ENCODE peak calls at places on chromosome 14, in six cellular contexts. Y, B, X, F, D and P are unnamed samples.

GRCh38 chr14:77000340-77001235 is 27.9 kb downstream of the IRF2BPL start:
- DNase-seq in B (no peak), Y (no peak), X (peak), D (no peak), F (peak), P (no peak)

GRCh38 chr14:98724734-98725133 is 547.3 kb downstream of the BCL11B start:
- DNase-seq in Y (no peak), F (no peak), B (no peak), X (no peak), D (no peak), P (no peak)

GRCh38 chr14:104819361-104819771 is 18.5 kb downstream of the ZBTB42 start:
- DNase-seq in D (no peak), X (no peak), Y (no peak), B (no peak), F (no peak), P (no peak)

GRCh38 chr14:105120056-105120455 is 48.5 kb downstream of the JAG2 start:
- DNase-seq in X (no peak), F (no peak), B (no peak), D (no peak), Y (no peak), P (no peak)

GRCh38 chr14:105880616-105881015 is 354.2 kb downstream of the TMEM121 start:
- DNase-seq in Y (no peak), X (peak), B (no peak), D (no peak), F (no peak), P (no peak)

GRCh38 chr14:104072586-104072985 is 12.9 kb upstream of the ASPG start:
- DNase-seq in Y (no peak), F (no peak), D (no peak), X (no peak), B (peak), P (no peak)

GRCh38 chr14:95250936-95251335 is 68.8 kb downstream of the CLMN start:
- DNase-seq in F (no peak), D (no peak), X (no peak), Y (no peak), B (no peak), P (no peak)

GRCh38 chr14:76902591-76902990 is 76.4 kb downstream of the LRRC74A start:
- DNase-seq in F (no peak), B (no peak), D (no peak), X (no peak), Y (no peak), P (no peak)

GRCh38 chr14:86779416-86779815 is 1213.6 kb downstream of the GALC start:
- DNase-seq in D (no peak), X (no peak), Y (no peak), B (peak), F (peak), P (no peak)

GRCh38 chr14:61145903-61146411 is 135.2 kb downstream of the TMEM30B start:
- DNase-seq in D (no peak), Y (no peak), F (peak), X (no peak), B (no peak), P (no peak)

GRCh38 chr14:23009939-23010718 is at the start of gene C14orf93:
- DNase-seq in F (peak), D (peak), B (peak), X (peak), Y (no peak), P (peak)

GRCh38 chr14:64704743-64705405 is 650 bp downstream of the PLEKHG3 start:
- DNase-seq in B (no peak), D (peak), Y (no peak), X (no peak), F (peak), P (peak)

GRCh38 chr14:74491952-74492351 is 1.2 kb downstream of the NPC2 start:
- DNase-seq in F (peak), D (no peak), B (peak), X (no peak), Y (no peak), P (peak)

GRCh38 chr14:92633724-92634123 is 114.7 kb downstream of the LGMN start:
- DNase-seq in D (no peak), F (peak), Y (no peak), B (no peak), X (no peak), P (no peak)

GRCh38 chr14:76514599-76514998 is 138.7 kb downstream of the ESRRB start:
- DNase-seq in X (peak), Y (no peak), F (peak), D (no peak), B (no peak), P (peak)

GRCh38 chr14:55274760-55275159 is 3.5 kb downstream of the FBXO34 start:
- DNase-seq in B (no peak), F (peak), D (no peak), X (no peak), Y (no peak), P (no peak)

GRCh38 chr14:97538749-97539388 is 741.7 kb downstream of the VRK1 start:
- DNase-seq in X (no peak), F (no peak), Y (no peak), B (no peak), D (no peak), P (peak)

GRCh38 chr14:67970923-67971322 is 151.3 kb downstream of the RAD51B start:
- DNase-seq in D (no peak), Y (no peak), B (no peak), F (no peak), X (no peak), P (no peak)

GRCh38 chr14:21219561-21220111 is 49.6 kb downstream of the HNRNPC start:
- DNase-seq in B (no peak), Y (no peak), X (no peak), D (no peak), F (no peak), P (no peak)

GRCh38 chr14:96202441-96203094 is 2.1 kb upstream of the BDKRB2 start:
- DNase-seq in B (no peak), X (no peak), D (no peak), Y (no peak), F (no peak), P (no peak)

GRCh38 chr14:104202259-104203070 is 64.1 kb downstream of the KIF26A start:
- DNase-seq in D (no peak), X (no peak), F (no peak), B (no peak), Y (no peak), P (no peak)

GRCh38 chr14:21867541-21867940 is 193.9 kb upstream of the OR4E1 start:
- DNase-seq in F (no peak), Y (no peak), X (no peak), D (no peak), B (peak), P (no peak)

GRCh38 chr14:37600880-37601741 is 5.7 kb downstream of the TTC6 start:
- DNase-seq in Y (no peak), D (no peak), B (no peak), X (no peak), F (no peak), P (no peak)

GRCh38 chr14:39097159-39097558 is 5.9 kb downstream of the SEC23A start:
- DNase-seq in B (peak), F (peak), Y (no peak), X (no peak), D (no peak), P (peak)

GRCh38 chr14:102280376-102280962 is 24.5 kb downstream of the MOK start:
- DNase-seq in X (no peak), B (peak), D (no peak), Y (peak), F (peak), P (no peak)

GRCh38 chr14:96167224-96168148 is 37.2 kb upstream of the BDKRB2 start:
- DNase-seq in D (no peak), F (peak), X (no peak), B (peak), Y (no peak), P (no peak)

GRCh38 chr14:72844528-72844927 is 49.4 kb downstream of the DPF3 start:
- DNase-seq in Y (no peak), B (no peak), F (no peak), D (no peak), X (no peak), P (no peak)